ENCODE peak calls at places on chromosome 1, in eight cellular contexts. One of them, this sample, is unnamed.

GRCh38 chr1:151370211-151370911 is 2.1 kb downstream of the SELENBP1 start:
- DNase-seq in esophagus muscularis mucosa: no peak
- DNase-seq in transverse colon: peak
- DNase-seq in breast epithelium: no peak
- DNase-seq in GM12891: no peak
- DNase-seq in suprapubic skin: no peak
- DNase-seq in GM12892: no peak
- DNase-seq in prostate gland: no peak
- DNase-seq in this sample: no peak

GRCh38 chr1:203271018-203271743 is 34.1 kb upstream of the BTG2 start:
- DNase-seq in GM12892: no peak
- DNase-seq in transverse colon: peak
- DNase-seq in suprapubic skin: no peak
- DNase-seq in prostate gland: peak
- DNase-seq in GM12891: no peak
- DNase-seq in esophagus muscularis mucosa: peak
- DNase-seq in breast epithelium: peak
- DNase-seq in this sample: peak

GRCh38 chr1:5996641-5997270 is 4.5 kb upstream of the NPHP4 start:
- DNase-seq in GM12891: no peak
- DNase-seq in GM12892: no peak
- DNase-seq in prostate gland: no peak
- DNase-seq in esophagus muscularis mucosa: no peak
- DNase-seq in breast epithelium: no peak
- DNase-seq in suprapubic skin: no peak
- DNase-seq in transverse colon: no peak
- DNase-seq in this sample: no peak

GRCh38 chr1:23217421-23218115 is at the start of gene HTR1D:
- DNase-seq in GM12892: peak
- DNase-seq in suprapubic skin: no peak
- DNase-seq in GM12891: peak
- DNase-seq in prostate gland: no peak
- DNase-seq in breast epithelium: no peak
- DNase-seq in esophagus muscularis mucosa: no peak
- DNase-seq in transverse colon: peak
- DNase-seq in this sample: peak

GRCh38 chr1:206684478-206685255 is at the start of gene MAPKAPK2:
- DNase-seq in suprapubic skin: peak
- DNase-seq in breast epithelium: peak
- DNase-seq in transverse colon: peak
- DNase-seq in GM12892: peak
- DNase-seq in esophagus muscularis mucosa: peak
- DNase-seq in GM12891: peak
- DNase-seq in prostate gland: peak
- DNase-seq in this sample: peak

GRCh38 chr1:37795340-37796110 is 1.9 kb downstream of the MANEAL start:
- DNase-seq in GM12892: no peak
- DNase-seq in prostate gland: peak
- DNase-seq in esophagus muscularis mucosa: no peak
- DNase-seq in suprapubic skin: no peak
- DNase-seq in breast epithelium: no peak
- DNase-seq in transverse colon: peak
- DNase-seq in GM12891: peak
- DNase-seq in this sample: peak

GRCh38 chr1:111236806-111237205 is 9.3 kb downstream of the CHI3L2 start:
- DNase-seq in prostate gland: no peak
- DNase-seq in transverse colon: no peak
- DNase-seq in GM12891: no peak
- DNase-seq in GM12892: no peak
- DNase-seq in breast epithelium: peak
- DNase-seq in suprapubic skin: no peak
- DNase-seq in esophagus muscularis mucosa: no peak
- DNase-seq in this sample: peak

GRCh38 chr1:115437146-115437639 is 99.1 kb upstream of the NGF start:
- DNase-seq in esophagus muscularis mucosa: no peak
- DNase-seq in transverse colon: no peak
- DNase-seq in suprapubic skin: no peak
- DNase-seq in prostate gland: no peak
- DNase-seq in GM12892: no peak
- DNase-seq in GM12891: no peak
- DNase-seq in breast epithelium: no peak
- DNase-seq in this sample: no peak

GRCh38 chr1:204493145-204493881 is 1.3 kb downstream of the PIK3C2B start:
- DNase-seq in GM12892: no peak
- DNase-seq in suprapubic skin: peak
- DNase-seq in esophagus muscularis mucosa: no peak
- DNase-seq in breast epithelium: peak
- DNase-seq in GM12891: no peak
- DNase-seq in prostate gland: peak
- DNase-seq in transverse colon: peak
- DNase-seq in this sample: peak

GRCh38 chr1:50659107-50659628 is 235.9 kb upstream of the DMRTA2 start:
- DNase-seq in GM12891: no peak
- DNase-seq in suprapubic skin: no peak
- DNase-seq in prostate gland: no peak
- DNase-seq in esophagus muscularis mucosa: no peak
- DNase-seq in transverse colon: no peak
- DNase-seq in breast epithelium: no peak
- DNase-seq in GM12892: no peak
- DNase-seq in this sample: no peak

GRCh38 chr1:64844609-64845008 is 99.7 kb downstream of the RAVER2 start:
- DNase-seq in breast epithelium: no peak
- DNase-seq in prostate gland: no peak
- DNase-seq in GM12891: no peak
- DNase-seq in GM12892: no peak
- DNase-seq in transverse colon: no peak
- DNase-seq in esophagus muscularis mucosa: no peak
- DNase-seq in suprapubic skin: no peak
- DNase-seq in this sample: no peak

GRCh38 chr1:114671011-114671938 is 1.4 kb upstream of the DENND2C start:
- DNase-seq in GM12891: no peak
- DNase-seq in suprapubic skin: no peak
- DNase-seq in esophagus muscularis mucosa: no peak
- DNase-seq in transverse colon: no peak
- DNase-seq in GM12892: no peak
- DNase-seq in prostate gland: no peak
- DNase-seq in breast epithelium: no peak
- DNase-seq in this sample: no peak

GRCh38 chr1:206739411-206740076 is 31.0 kb upstream of the IL19 start:
- DNase-seq in GM12891: peak
- DNase-seq in suprapubic skin: no peak
- DNase-seq in transverse colon: peak
- DNase-seq in breast epithelium: no peak
- DNase-seq in esophagus muscularis mucosa: no peak
- DNase-seq in GM12892: peak
- DNase-seq in prostate gland: no peak
- DNase-seq in this sample: peak

GRCh38 chr1:235864469-235864868 is 2.2 kb downstream of the LYST start:
- DNase-seq in esophagus muscularis mucosa: no peak
- DNase-seq in GM12891: no peak
- DNase-seq in suprapubic skin: no peak
- DNase-seq in transverse colon: no peak
- DNase-seq in prostate gland: no peak
- DNase-seq in GM12892: no peak
- DNase-seq in breast epithelium: no peak
- DNase-seq in this sample: no peak

GRCh38 chr1:211260161-211261107 is 1.3 kb downstream of the RCOR3 start:
- DNase-seq in breast epithelium: peak
- DNase-seq in transverse colon: peak
- DNase-seq in prostate gland: peak
- DNase-seq in suprapubic skin: peak
- DNase-seq in GM12891: peak
- DNase-seq in GM12892: peak
- DNase-seq in esophagus muscularis mucosa: peak
- DNase-seq in this sample: peak

GRCh38 chr1:77925966-77926365 is 37.5 kb downstream of the NEXN start:
- DNase-seq in breast epithelium: no peak
- DNase-seq in prostate gland: no peak
- DNase-seq in transverse colon: no peak
- DNase-seq in GM12892: no peak
- DNase-seq in esophagus muscularis mucosa: no peak
- DNase-seq in suprapubic skin: no peak
- DNase-seq in GM12891: no peak
- DNase-seq in this sample: no peak

GRCh38 chr1:23601104-23601967 is 42.0 kb upstream of the ID3 start:
- DNase-seq in transverse colon: no peak
- DNase-seq in GM12892: no peak
- DNase-seq in prostate gland: no peak
- DNase-seq in suprapubic skin: no peak
- DNase-seq in breast epithelium: no peak
- DNase-seq in GM12891: no peak
- DNase-seq in esophagus muscularis mucosa: no peak
- DNase-seq in this sample: no peak

DNA sequence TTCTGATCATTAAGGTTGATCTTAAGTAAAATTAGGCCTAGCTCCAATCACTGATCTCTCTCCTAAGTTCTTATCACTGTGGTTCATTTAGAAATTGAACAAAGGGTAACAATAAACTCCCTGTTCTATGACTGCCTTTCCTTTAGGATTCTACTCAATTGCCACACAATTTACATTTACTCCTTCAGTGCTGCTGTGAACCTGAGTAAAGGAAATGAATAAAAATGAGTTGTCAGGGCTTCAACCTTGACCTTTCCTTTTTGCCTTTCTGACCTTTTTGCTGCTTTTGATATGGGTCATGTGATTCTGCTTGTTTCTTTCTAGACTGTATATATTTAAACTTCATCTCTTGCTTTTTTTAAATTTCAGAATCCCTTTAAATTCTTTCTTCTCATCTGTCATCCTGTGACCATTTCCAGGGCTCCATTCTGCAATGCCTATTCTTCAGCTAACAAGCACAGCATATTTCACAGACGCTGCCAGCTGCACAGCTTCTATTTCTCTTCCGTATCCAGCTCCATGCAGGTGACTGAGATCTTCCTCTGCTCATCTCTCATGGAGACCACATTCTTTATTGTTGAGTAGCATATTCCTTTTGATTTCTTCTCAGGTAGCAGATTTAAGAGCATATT is 3.2 kb downstream of the LRRC8B start:
- DNase-seq in esophagus muscularis mucosa: no peak
- DNase-seq in breast epithelium: no peak
- DNase-seq in GM12891: no peak
- DNase-seq in suprapubic skin: no peak
- DNase-seq in GM12892: no peak
- DNase-seq in prostate gland: no peak
- DNase-seq in transverse colon: no peak
- DNase-seq in this sample: no peak
- TF ChIP-seq POLR2AphosphoS5 in esophagus muscularis mucosa: no peak
- TF ChIP-seq POLR2AphosphoS5 in breast epithelium: no peak
- TF ChIP-seq POLR2AphosphoS5 in GM12891: no peak
- TF ChIP-seq POLR2AphosphoS5 in suprapubic skin: no peak
- TF ChIP-seq POLR2AphosphoS5 in GM12892: no peak
- TF ChIP-seq POLR2AphosphoS5 in prostate gland: no peak
- TF ChIP-seq POLR2AphosphoS5 in transverse colon: no peak
- TF ChIP-seq POLR2AphosphoS5 in this sample: no peak

DNA sequence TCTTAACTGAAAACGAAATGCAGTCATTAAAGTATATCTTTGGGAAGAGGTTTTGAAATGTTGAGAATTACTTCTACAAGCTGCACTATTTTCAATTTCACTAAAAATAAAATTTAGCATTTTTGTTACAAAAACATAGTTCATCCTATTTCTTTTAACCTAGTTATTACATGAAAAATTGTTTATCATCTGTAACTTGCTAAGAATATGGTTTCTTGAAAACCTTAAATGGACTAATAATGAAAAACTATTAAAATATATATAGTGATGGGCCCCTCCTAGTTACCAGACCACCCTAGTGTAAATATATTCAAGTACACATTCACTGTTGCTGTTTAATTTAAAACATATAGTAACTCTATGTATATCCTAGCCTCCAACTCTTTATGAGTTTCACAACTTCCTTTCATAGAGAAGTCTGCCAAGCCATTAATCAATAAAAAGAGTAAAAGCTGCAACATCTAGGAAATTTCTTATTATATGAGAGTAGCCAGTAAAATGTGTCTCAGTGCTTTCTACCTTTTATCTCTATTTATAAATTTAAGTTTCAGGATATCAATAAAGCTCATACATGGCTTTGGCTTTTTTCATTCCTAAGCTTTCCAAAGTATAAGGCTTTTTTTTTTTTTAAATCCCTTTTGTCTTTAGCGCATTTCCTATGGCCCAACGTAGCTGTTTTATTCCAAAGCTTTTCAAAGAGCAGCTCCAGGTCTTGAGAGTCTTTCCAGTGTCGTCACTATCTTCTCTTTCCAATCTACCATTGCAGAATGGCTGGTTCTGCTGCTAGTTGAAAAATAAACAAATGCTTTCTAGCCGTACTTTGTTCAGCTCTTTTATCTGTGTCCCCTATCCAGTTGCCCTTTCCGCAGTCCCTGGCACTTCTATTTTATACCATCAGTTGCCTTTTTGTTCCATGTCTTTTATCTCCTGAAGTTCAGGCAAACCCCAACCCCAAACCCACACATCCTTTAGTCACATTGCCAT is 6.5 kb downstream of the IRF2BP2 start:
- DNase-seq in suprapubic skin: no peak
- DNase-seq in transverse colon: no peak
- DNase-seq in prostate gland: no peak
- DNase-seq in esophagus muscularis mucosa: no peak
- DNase-seq in GM12892: no peak
- DNase-seq in breast epithelium: no peak
- DNase-seq in GM12891: no peak
- DNase-seq in this sample: no peak
- TF ChIP-seq POLR2AphosphoS5 in suprapubic skin: no peak
- TF ChIP-seq POLR2AphosphoS5 in transverse colon: peak
- TF ChIP-seq POLR2AphosphoS5 in prostate gland: peak
- TF ChIP-seq POLR2AphosphoS5 in esophagus muscularis mucosa: no peak
- TF ChIP-seq POLR2AphosphoS5 in GM12892: no peak
- TF ChIP-seq POLR2AphosphoS5 in breast epithelium: no peak
- TF ChIP-seq POLR2AphosphoS5 in GM12891: peak
- TF ChIP-seq POLR2AphosphoS5 in this sample: no peak

DNA sequence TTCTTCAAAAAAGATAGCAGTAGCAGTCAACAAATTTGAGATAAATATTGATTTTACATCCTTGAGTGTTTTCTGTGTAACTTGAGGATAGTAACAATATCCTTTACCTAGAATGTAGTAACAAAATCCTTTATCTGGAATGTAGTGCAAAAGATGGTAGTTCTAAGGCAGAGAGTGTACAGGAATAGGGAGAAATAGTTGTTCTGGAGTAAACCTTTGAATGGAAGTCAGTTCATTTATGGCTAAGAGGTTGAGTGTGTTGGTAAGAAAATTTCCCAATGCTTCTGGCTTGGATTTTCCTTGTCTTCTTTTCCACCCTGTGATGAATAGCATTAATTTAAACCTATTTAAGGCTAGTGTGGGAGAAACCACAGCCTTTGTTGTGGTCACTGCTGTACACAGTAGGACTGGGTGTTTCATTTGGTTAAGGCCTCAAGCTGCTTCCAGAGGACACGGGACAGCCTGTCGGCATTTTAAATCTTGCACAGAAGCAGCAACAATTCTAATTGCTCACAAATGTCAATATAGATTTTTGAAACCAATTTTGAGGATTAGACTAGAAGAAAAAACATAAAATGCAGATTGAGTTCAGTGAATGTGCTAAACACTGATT is 11.3 kb downstream of the NFIA start:
- DNase-seq in prostate gland: no peak
- DNase-seq in esophagus muscularis mucosa: no peak
- DNase-seq in GM12891: no peak
- DNase-seq in breast epithelium: no peak
- DNase-seq in suprapubic skin: no peak
- DNase-seq in transverse colon: no peak
- DNase-seq in GM12892: no peak
- DNase-seq in this sample: no peak
- TF ChIP-seq POLR2AphosphoS5 in prostate gland: no peak
- TF ChIP-seq POLR2AphosphoS5 in esophagus muscularis mucosa: no peak
- TF ChIP-seq POLR2AphosphoS5 in GM12891: no peak
- TF ChIP-seq POLR2AphosphoS5 in breast epithelium: no peak
- TF ChIP-seq POLR2AphosphoS5 in suprapubic skin: no peak
- TF ChIP-seq POLR2AphosphoS5 in transverse colon: no peak
- TF ChIP-seq POLR2AphosphoS5 in GM12892: no peak
- TF ChIP-seq POLR2AphosphoS5 in this sample: no peak

GRCh38 chr1:87942165-87942564 is 613.5 kb downstream of the LMO4 start:
- DNase-seq in breast epithelium: peak
- DNase-seq in GM12892: no peak
- DNase-seq in GM12891: no peak
- DNase-seq in suprapubic skin: no peak
- DNase-seq in transverse colon: no peak
- DNase-seq in prostate gland: no peak
- DNase-seq in esophagus muscularis mucosa: no peak
- DNase-seq in this sample: no peak
- TF ChIP-seq POLR2AphosphoS5 in breast epithelium: no peak
- TF ChIP-seq POLR2AphosphoS5 in GM12892: no peak
- TF ChIP-seq POLR2AphosphoS5 in GM12891: no peak
- TF ChIP-seq POLR2AphosphoS5 in suprapubic skin: no peak
- TF ChIP-seq POLR2AphosphoS5 in transverse colon: no peak
- TF ChIP-seq POLR2AphosphoS5 in prostate gland: no peak
- TF ChIP-seq POLR2AphosphoS5 in esophagus muscularis mucosa: no peak
- TF ChIP-seq POLR2AphosphoS5 in this sample: no peak